ENCODE peak calls at places on chromosomes 1 and 21, in six cellular contexts. One of them, this sample, is unnamed.

GRCh38 chr1:61399192-61399591 is 316.8 kb downstream of the NFIA start:
- DNase-seq in RCC 7860: no peak
- DNase-seq in CMK: no peak
- DNase-seq in stimulated activated CD4-positive, alpha-beta T cell treated with anti-CD3 and anti-CD28 coated beads, Interleukin-1b, Interleukin-23, amount 100 ng/mL, for 4 hours: no peak
- DNase-seq in H54: no peak
- DNase-seq in NCI-H446: no peak
- DNase-seq in this sample: no peak

GRCh38 chr21:43719748-43720538 is 1.0 kb downstream of the PDXK start:
- DNase-seq in RCC 7860: no peak
- DNase-seq in CMK: no peak
- DNase-seq in stimulated activated CD4-positive, alpha-beta T cell treated with anti-CD3 and anti-CD28 coated beads, Interleukin-1b, Interleukin-23, amount 100 ng/mL, for 4 hours: no peak
- DNase-seq in H54: no peak
- DNase-seq in NCI-H446: no peak
- DNase-seq in this sample: no peak

GRCh38 chr21:39350094-39351006 is 1.5 kb upstream of the HMGN1 start:
- DNase-seq in RCC 7860: no peak
- DNase-seq in CMK: no peak
- DNase-seq in stimulated activated CD4-positive, alpha-beta T cell treated with anti-CD3 and anti-CD28 coated beads, Interleukin-1b, Interleukin-23, amount 100 ng/mL, for 4 hours: no peak
- DNase-seq in H54: no peak
- DNase-seq in NCI-H446: no peak
- DNase-seq in this sample: no peak

GRCh38 chr21:42670884-42671283 is 17.5 kb downstream of the PDE9A start:
- DNase-seq in RCC 7860: no peak
- DNase-seq in CMK: peak
- DNase-seq in stimulated activated CD4-positive, alpha-beta T cell treated with anti-CD3 and anti-CD28 coated beads, Interleukin-1b, Interleukin-23, amount 100 ng/mL, for 4 hours: no peak
- DNase-seq in H54: no peak
- DNase-seq in NCI-H446: no peak
- DNase-seq in this sample: no peak

GRCh38 chr1:51861669-51862068 is 16.9 kb downstream of the NRDC start:
- DNase-seq in RCC 7860: no peak
- DNase-seq in CMK: no peak
- DNase-seq in stimulated activated CD4-positive, alpha-beta T cell treated with anti-CD3 and anti-CD28 coated beads, Interleukin-1b, Interleukin-23, amount 100 ng/mL, for 4 hours: no peak
- DNase-seq in H54: no peak
- DNase-seq in NCI-H446: no peak
- DNase-seq in this sample: no peak

GRCh38 chr1:15370781-15371467 is 38.8 kb upstream of the EFHD2 start:
- DNase-seq in RCC 7860: no peak
- DNase-seq in CMK: no peak
- DNase-seq in stimulated activated CD4-positive, alpha-beta T cell treated with anti-CD3 and anti-CD28 coated beads, Interleukin-1b, Interleukin-23, amount 100 ng/mL, for 4 hours: no peak
- DNase-seq in H54: no peak
- DNase-seq in NCI-H446: no peak
- DNase-seq in this sample: peak

GRCh38 chr1:193185861-193186714 is at the start of gene B3GALT2:
- DNase-seq in RCC 7860: no peak
- DNase-seq in CMK: no peak
- DNase-seq in stimulated activated CD4-positive, alpha-beta T cell treated with anti-CD3 and anti-CD28 coated beads, Interleukin-1b, Interleukin-23, amount 100 ng/mL, for 4 hours: no peak
- DNase-seq in H54: no peak
- DNase-seq in NCI-H446: peak
- DNase-seq in this sample: no peak

GRCh38 chr1:31509124-31510072 is 66.9 kb upstream of the TINAGL1 start:
- DNase-seq in RCC 7860: peak
- DNase-seq in CMK: no peak
- DNase-seq in stimulated activated CD4-positive, alpha-beta T cell treated with anti-CD3 and anti-CD28 coated beads, Interleukin-1b, Interleukin-23, amount 100 ng/mL, for 4 hours: no peak
- DNase-seq in H54: no peak
- DNase-seq in NCI-H446: no peak
- DNase-seq in this sample: no peak

GRCh38 chr1:54255026-54255425 is 55.1 kb downstream of the MRPL37 start:
- DNase-seq in RCC 7860: peak
- DNase-seq in CMK: no peak
- DNase-seq in stimulated activated CD4-positive, alpha-beta T cell treated with anti-CD3 and anti-CD28 coated beads, Interleukin-1b, Interleukin-23, amount 100 ng/mL, for 4 hours: no peak
- DNase-seq in H54: peak
- DNase-seq in NCI-H446: no peak
- DNase-seq in this sample: no peak

GRCh38 chr1:201463071-201463552 is 5.9 kb downstream of the PHLDA3 start:
- DNase-seq in RCC 7860: peak
- DNase-seq in CMK: no peak
- DNase-seq in stimulated activated CD4-positive, alpha-beta T cell treated with anti-CD3 and anti-CD28 coated beads, Interleukin-1b, Interleukin-23, amount 100 ng/mL, for 4 hours: no peak
- DNase-seq in H54: no peak
- DNase-seq in NCI-H446: no peak
- DNase-seq in this sample: no peak

This sample was measured in esophagus muscularis mucosa.